ENCODE peak calls at places on chromosomes 3 and 15, in four cellular contexts. One of them, this sample, is unnamed.

GRCh38 chr3:27312044-27312668 is 57.0 kb downstream of the NEK10 start:
- DNase-seq in fibroblast of the aortic adventitia: peak
- DNase-seq in GM13976: peak
- DNase-seq in upper lobe of right lung: no peak
- DNase-seq in this sample: peak

GRCh38 chr3:128486157-128486691 is 6.8 kb downstream of the GATA2 start:
- DNase-seq in fibroblast of the aortic adventitia: no peak
- DNase-seq in GM13976: no peak
- DNase-seq in upper lobe of right lung: no peak
- DNase-seq in this sample: no peak

GRCh38 chr3:172046268-172046915 is 7.0 kb downstream of the FNDC3B start:
- DNase-seq in fibroblast of the aortic adventitia: no peak
- DNase-seq in GM13976: peak
- DNase-seq in upper lobe of right lung: no peak
- DNase-seq in this sample: no peak

GRCh38 chr3:58052373-58053273 is 44.4 kb downstream of the FLNB start:
- DNase-seq in fibroblast of the aortic adventitia: peak
- DNase-seq in GM13976: no peak
- DNase-seq in upper lobe of right lung: peak
- DNase-seq in this sample: peak

GRCh38 chr15:47586653-47587224 is 130.6 kb upstream of the SEMA6D start:
- DNase-seq in fibroblast of the aortic adventitia: peak
- DNase-seq in GM13976: no peak
- DNase-seq in upper lobe of right lung: no peak
- DNase-seq in this sample: no peak

GRCh38 chr3:127132876-127133275 is 60.1 kb upstream of the PRR23E start:
- DNase-seq in fibroblast of the aortic adventitia: no peak
- DNase-seq in GM13976: no peak
- DNase-seq in upper lobe of right lung: no peak
- DNase-seq in this sample: no peak

GRCh38 chr3:112351036-112351435 is 18.1 kb downstream of the CD200 start:
- DNase-seq in fibroblast of the aortic adventitia: no peak
- DNase-seq in GM13976: no peak
- DNase-seq in upper lobe of right lung: no peak
- DNase-seq in this sample: no peak

GRCh38 chr3:181756645-181757044 is 44.9 kb downstream of the SOX2 start:
- DNase-seq in fibroblast of the aortic adventitia: no peak
- DNase-seq in GM13976: no peak
- DNase-seq in upper lobe of right lung: no peak
- DNase-seq in this sample: no peak

GRCh38 chr3:125428216-125428830 is 53.2 kb upstream of the ZNF148 start:
- DNase-seq in fibroblast of the aortic adventitia: no peak
- DNase-seq in GM13976: no peak
- DNase-seq in upper lobe of right lung: no peak
- DNase-seq in this sample: no peak

GRCh38 chr3:4981160-4981687 is 2.0 kb downstream of the BHLHE40 start:
- DNase-seq in fibroblast of the aortic adventitia: peak
- DNase-seq in GM13976: no peak
- DNase-seq in upper lobe of right lung: no peak
- DNase-seq in this sample: no peak

GRCh38 chr3:28502555-28502954 is 153.9 kb upstream of the AZI2 start:
- DNase-seq in fibroblast of the aortic adventitia: no peak
- DNase-seq in GM13976: no peak
- DNase-seq in upper lobe of right lung: no peak
- DNase-seq in this sample: no peak

GRCh38 chr3:21894459-21895083 is 143.6 kb upstream of the ZNF385D start:
- DNase-seq in fibroblast of the aortic adventitia: peak
- DNase-seq in GM13976: no peak
- DNase-seq in upper lobe of right lung: no peak
- DNase-seq in this sample: peak

GRCh38 chr3:139226731-139227130 is 117.1 kb upstream of the MRPS22 start:
- DNase-seq in fibroblast of the aortic adventitia: peak
- DNase-seq in GM13976: no peak
- DNase-seq in upper lobe of right lung: no peak
- DNase-seq in this sample: no peak

GRCh38 chr3:38397320-38397719 is 50.7 kb downstream of the XYLB start:
- DNase-seq in fibroblast of the aortic adventitia: peak
- DNase-seq in GM13976: no peak
- DNase-seq in upper lobe of right lung: no peak
- DNase-seq in this sample: peak

GRCh38 chr15:83657549-83657948 is 3.6 kb downstream of the ADAMTSL3 start:
- DNase-seq in fibroblast of the aortic adventitia: no peak
- DNase-seq in GM13976: no peak
- DNase-seq in upper lobe of right lung: no peak
- DNase-seq in this sample: no peak

GRCh38 chr3:30084971-30085403 is 521.4 kb upstream of the TGFBR2 start:
- DNase-seq in fibroblast of the aortic adventitia: no peak
- DNase-seq in GM13976: no peak
- DNase-seq in upper lobe of right lung: no peak
- DNase-seq in this sample: no peak

GRCh38 chr3:177263615-177264365 is 66.5 kb upstream of the TBL1XR1 start:
- DNase-seq in fibroblast of the aortic adventitia: peak
- DNase-seq in GM13976: peak
- DNase-seq in upper lobe of right lung: no peak
- DNase-seq in this sample: no peak

GRCh38 chr3:133491481-133492059 is 81.9 kb upstream of the CDV3 start:
- DNase-seq in fibroblast of the aortic adventitia: no peak
- DNase-seq in GM13976: peak
- DNase-seq in upper lobe of right lung: no peak
- DNase-seq in this sample: no peak

GRCh38 chr15:90262426-90262825 is 3.0 kb upstream of the NGRN start:
- DNase-seq in fibroblast of the aortic adventitia: peak
- DNase-seq in GM13976: no peak
- DNase-seq in upper lobe of right lung: no peak
- DNase-seq in this sample: no peak

GRCh38 chr3:155196131-155197075 is 97.1 kb downstream of the STRIT1 start:
- DNase-seq in fibroblast of the aortic adventitia: no peak
- DNase-seq in GM13976: no peak
- DNase-seq in upper lobe of right lung: no peak
- DNase-seq in this sample: no peak

GRCh38 chr3:45762647-45763330 is 33.5 kb downstream of the SLC6A20 start:
- DNase-seq in fibroblast of the aortic adventitia: no peak
- DNase-seq in GM13976: no peak
- DNase-seq in upper lobe of right lung: no peak
- DNase-seq in this sample: no peak

GRCh38 chr15:55942332-55942731 is 51.1 kb downstream of the NEDD4 start:
- DNase-seq in fibroblast of the aortic adventitia: no peak
- DNase-seq in GM13976: no peak
- DNase-seq in upper lobe of right lung: no peak
- DNase-seq in this sample: no peak

GRCh38 chr3:125062904-125063618 is 7.3 kb upstream of the HEG1 start:
- DNase-seq in fibroblast of the aortic adventitia: peak
- DNase-seq in GM13976: no peak
- DNase-seq in upper lobe of right lung: peak
- DNase-seq in this sample: peak

GRCh38 chr3:139269984-139270383 is 73.8 kb upstream of the MRPS22 start:
- DNase-seq in fibroblast of the aortic adventitia: no peak
- DNase-seq in GM13976: no peak
- DNase-seq in upper lobe of right lung: no peak
- DNase-seq in this sample: no peak

GRCh38 chr3:104870276-104870675 is 496.4 kb upstream of the ALCAM start:
- DNase-seq in fibroblast of the aortic adventitia: no peak
- DNase-seq in GM13976: no peak
- DNase-seq in upper lobe of right lung: no peak
- DNase-seq in this sample: no peak

GRCh38 chr15:99446565-99447496 is 119.0 kb upstream of the MEF2A start:
- DNase-seq in fibroblast of the aortic adventitia: no peak
- DNase-seq in GM13976: peak
- DNase-seq in upper lobe of right lung: peak
- DNase-seq in this sample: no peak

GRCh38 chr3:16767006-16767405 is 117.7 kb upstream of the PLCL2 start:
- DNase-seq in fibroblast of the aortic adventitia: peak
- DNase-seq in GM13976: no peak
- DNase-seq in upper lobe of right lung: no peak
- DNase-seq in this sample: no peak

GRCh38 chr3:184635774-184636173 is 74.2 kb downstream of the EPHB3 start:
- DNase-seq in fibroblast of the aortic adventitia: no peak
- DNase-seq in GM13976: no peak
- DNase-seq in upper lobe of right lung: no peak
- DNase-seq in this sample: no peak
- TF ChIP-seq CTCF in fibroblast of the aortic adventitia: no peak
- TF ChIP-seq CTCF in GM13976: no peak
- TF ChIP-seq CTCF in upper lobe of right lung: no peak
- TF ChIP-seq CTCF in this sample: no peak

GRCh38 chr3:13261908-13262307 is 158.2 kb downstream of the NUP210 start:
- DNase-seq in fibroblast of the aortic adventitia: no peak
- DNase-seq in GM13976: no peak
- DNase-seq in upper lobe of right lung: no peak
- DNase-seq in this sample: no peak

GRCh38 chr3:13258986-13259514 is 161.1 kb downstream of the NUP210 start:
- DNase-seq in fibroblast of the aortic adventitia: no peak
- DNase-seq in GM13976: no peak
- DNase-seq in upper lobe of right lung: no peak
- DNase-seq in this sample: no peak

GRCh38 chr3:13261104-13261800 is 158.9 kb downstream of the NUP210 start:
- DNase-seq in fibroblast of the aortic adventitia: no peak
- DNase-seq in GM13976: no peak
- DNase-seq in upper lobe of right lung: no peak
- DNase-seq in this sample: no peak

GRCh38 chr3:13259831-13260230 is 160.3 kb downstream of the NUP210 start:
- DNase-seq in fibroblast of the aortic adventitia: no peak
- DNase-seq in GM13976: no peak
- DNase-seq in upper lobe of right lung: no peak
- DNase-seq in this sample: no peak

GRCh38 chr3:13260259-13261103 is 159.6 kb downstream of the NUP210 start:
- DNase-seq in fibroblast of the aortic adventitia: no peak
- DNase-seq in GM13976: no peak
- DNase-seq in upper lobe of right lung: no peak
- DNase-seq in this sample: no peak
- TF ChIP-seq CTCF in fibroblast of the aortic adventitia: no peak
- TF ChIP-seq CTCF in GM13976: no peak
- TF ChIP-seq CTCF in upper lobe of right lung: no peak
- TF ChIP-seq CTCF in this sample: no peak

GRCh38 chr3:49607796-49608195 is 53.5 kb downstream of the BSN start:
- DNase-seq in fibroblast of the aortic adventitia: no peak
- DNase-seq in GM13976: no peak
- DNase-seq in upper lobe of right lung: peak
- DNase-seq in this sample: no peak
- TF ChIP-seq CTCF in fibroblast of the aortic adventitia: peak
- TF ChIP-seq CTCF in GM13976: no peak
- TF ChIP-seq CTCF in upper lobe of right lung: peak
- TF ChIP-seq CTCF in this sample: no peak

DNA sequence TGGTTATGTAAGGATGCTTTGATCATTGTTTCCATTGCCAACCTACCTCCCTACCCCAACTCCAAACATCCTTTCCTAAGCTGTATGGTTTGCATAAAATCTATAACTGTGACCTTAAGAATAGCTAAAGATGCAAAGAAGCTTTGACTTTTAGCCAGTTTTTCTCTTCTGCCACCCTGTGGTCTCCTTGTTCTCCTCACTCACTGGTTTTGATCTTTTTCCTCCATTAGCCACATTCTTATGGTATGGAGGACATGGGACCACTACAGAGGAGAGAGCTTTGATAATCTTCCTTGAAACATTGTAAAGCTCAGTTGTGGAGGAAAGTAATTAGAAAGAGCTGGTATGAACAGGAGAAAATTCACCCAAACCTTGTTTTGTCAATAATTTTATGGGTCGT is 115.9 kb downstream of the NEK11 start:
- DNase-seq in fibroblast of the aortic adventitia: peak
- DNase-seq in GM13976: no peak
- DNase-seq in upper lobe of right lung: no peak
- DNase-seq in this sample: no peak
- TF ChIP-seq CTCF in fibroblast of the aortic adventitia: no peak
- TF ChIP-seq CTCF in GM13976: no peak
- TF ChIP-seq CTCF in upper lobe of right lung: no peak
- TF ChIP-seq CTCF in this sample: no peak

GRCh38 chr15:52261026-52261425 is 34.6 kb downstream of the MYO5C start:
- DNase-seq in fibroblast of the aortic adventitia: no peak
- DNase-seq in GM13976: no peak
- DNase-seq in upper lobe of right lung: no peak
- DNase-seq in this sample: no peak
- TF ChIP-seq CTCF in fibroblast of the aortic adventitia: no peak
- TF ChIP-seq CTCF in GM13976: no peak
- TF ChIP-seq CTCF in upper lobe of right lung: no peak
- TF ChIP-seq CTCF in this sample: no peak

DNA sequence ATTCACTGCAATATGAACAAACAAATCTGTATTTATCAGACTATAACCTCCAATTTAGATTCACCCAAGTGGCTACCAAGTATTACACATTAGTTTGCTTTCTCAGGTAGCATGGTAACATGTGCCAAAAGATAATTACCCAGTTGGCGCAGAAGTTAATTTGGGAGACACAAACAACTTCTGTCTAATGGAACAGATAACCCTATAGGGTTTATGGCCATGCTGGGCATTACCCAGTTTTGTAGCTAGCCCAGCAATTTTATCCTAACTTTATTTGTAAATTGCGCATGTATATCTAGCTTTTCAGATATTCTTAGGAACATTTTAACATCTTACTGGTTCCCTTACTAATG is 779 bp downstream of the RPL22L1 start:
- DNase-seq in fibroblast of the aortic adventitia: no peak
- DNase-seq in GM13976: no peak
- DNase-seq in upper lobe of right lung: no peak
- DNase-seq in this sample: no peak
- TF ChIP-seq CTCF in fibroblast of the aortic adventitia: no peak
- TF ChIP-seq CTCF in GM13976: no peak
- TF ChIP-seq CTCF in upper lobe of right lung: no peak
- TF ChIP-seq CTCF in this sample: no peak

GRCh38 chr15:82051664-82052063 is 5.8 kb upstream of the MEX3B start:
- DNase-seq in fibroblast of the aortic adventitia: peak
- DNase-seq in GM13976: no peak
- DNase-seq in upper lobe of right lung: no peak
- DNase-seq in this sample: no peak
- TF ChIP-seq CTCF in fibroblast of the aortic adventitia: no peak
- TF ChIP-seq CTCF in GM13976: no peak
- TF ChIP-seq CTCF in upper lobe of right lung: no peak
- TF ChIP-seq CTCF in this sample: no peak